ENCODE peak calls at places on chromosomes 4 and X, in seven cellular contexts. One of them, this sample, is unnamed.

GRCh38 chr4:15677507-15677988 is 4.1 kb upstream of the FAM200B start:
- DNase-seq in HCT116: peak
- DNase-seq in T-helper 1 cell: no peak
- DNase-seq in HuH-7: no peak
- DNase-seq in fibroblast of lung: peak
- DNase-seq in stimulated activated CD4-positive, alpha-beta T cell treated with anti-CD3 and anti-CD28 coated beads, Interleukin-4, amount 100 ng/mL, for 4 hours: no peak
- DNase-seq in CD8-positive, alpha-beta T cell: no peak
- DNase-seq in this sample: no peak

GRCh38 chr4:156594619-156595018 is 377.0 kb downstream of the PDGFC start:
- DNase-seq in HCT116: no peak
- DNase-seq in HuH-7: no peak
- DNase-seq in T-helper 1 cell: no peak
- DNase-seq in stimulated activated CD4-positive, alpha-beta T cell treated with anti-CD3 and anti-CD28 coated beads, Interleukin-4, amount 100 ng/mL, for 4 hours: no peak
- DNase-seq in CD8-positive, alpha-beta T cell: no peak
- DNase-seq in fibroblast of lung: no peak
- DNase-seq in this sample: no peak

GRCh38 chr4:150308824-150309472 is 230.7 kb downstream of the DCLK2 start:
- DNase-seq in stimulated activated CD4-positive, alpha-beta T cell treated with anti-CD3 and anti-CD28 coated beads, Interleukin-4, amount 100 ng/mL, for 4 hours: no peak
- DNase-seq in HCT116: no peak
- DNase-seq in fibroblast of lung: peak
- DNase-seq in HuH-7: no peak
- DNase-seq in T-helper 1 cell: no peak
- DNase-seq in CD8-positive, alpha-beta T cell: no peak
- DNase-seq in this sample: no peak

GRCh38 chrX:120549483-120550452 is 11.0 kb downstream of the CUL4B start:
- DNase-seq in HuH-7: no peak
- DNase-seq in stimulated activated CD4-positive, alpha-beta T cell treated with anti-CD3 and anti-CD28 coated beads, Interleukin-4, amount 100 ng/mL, for 4 hours: no peak
- DNase-seq in CD8-positive, alpha-beta T cell: no peak
- DNase-seq in fibroblast of lung: peak
- DNase-seq in T-helper 1 cell: no peak
- DNase-seq in HCT116: peak
- DNase-seq in this sample: no peak

GRCh38 chr4:173463816-173464215 is 64.9 kb upstream of the SCRG1 start:
- DNase-seq in HCT116: no peak
- DNase-seq in CD8-positive, alpha-beta T cell: no peak
- DNase-seq in T-helper 1 cell: no peak
- DNase-seq in stimulated activated CD4-positive, alpha-beta T cell treated with anti-CD3 and anti-CD28 coated beads, Interleukin-4, amount 100 ng/mL, for 4 hours: no peak
- DNase-seq in HuH-7: no peak
- DNase-seq in fibroblast of lung: no peak
- DNase-seq in this sample: no peak

GRCh38 chrX:44898411-44899221 is 25.6 kb downstream of the KDM6A start:
- DNase-seq in HCT116: no peak
- DNase-seq in T-helper 1 cell: no peak
- DNase-seq in HuH-7: no peak
- DNase-seq in stimulated activated CD4-positive, alpha-beta T cell treated with anti-CD3 and anti-CD28 coated beads, Interleukin-4, amount 100 ng/mL, for 4 hours: no peak
- DNase-seq in CD8-positive, alpha-beta T cell: no peak
- DNase-seq in fibroblast of lung: peak
- DNase-seq in this sample: no peak

GRCh38 chr4:41360214-41360910 is 103.6 kb downstream of the UCHL1 start:
- DNase-seq in CD8-positive, alpha-beta T cell: no peak
- DNase-seq in fibroblast of lung: peak
- DNase-seq in HCT116: no peak
- DNase-seq in stimulated activated CD4-positive, alpha-beta T cell treated with anti-CD3 and anti-CD28 coated beads, Interleukin-4, amount 100 ng/mL, for 4 hours: no peak
- DNase-seq in HuH-7: peak
- DNase-seq in T-helper 1 cell: no peak
- DNase-seq in this sample: no peak

GRCh38 chr4:835148-836002 is 9.4 kb upstream of the CPLX1 start:
- DNase-seq in HCT116: no peak
- DNase-seq in CD8-positive, alpha-beta T cell: no peak
- DNase-seq in stimulated activated CD4-positive, alpha-beta T cell treated with anti-CD3 and anti-CD28 coated beads, Interleukin-4, amount 100 ng/mL, for 4 hours: no peak
- DNase-seq in T-helper 1 cell: no peak
- DNase-seq in HuH-7: no peak
- DNase-seq in fibroblast of lung: no peak
- DNase-seq in this sample: no peak

GRCh38 chr4:87097075-87097474 is 123.3 kb downstream of the KLHL8 start:
- DNase-seq in stimulated activated CD4-positive, alpha-beta T cell treated with anti-CD3 and anti-CD28 coated beads, Interleukin-4, amount 100 ng/mL, for 4 hours: no peak
- DNase-seq in HuH-7: no peak
- DNase-seq in T-helper 1 cell: no peak
- DNase-seq in HCT116: no peak
- DNase-seq in fibroblast of lung: no peak
- DNase-seq in CD8-positive, alpha-beta T cell: no peak
- DNase-seq in this sample: no peak

GRCh38 chr4:186651624-186652023 is 72.0 kb downstream of the FAT1 start:
- DNase-seq in HuH-7: no peak
- DNase-seq in CD8-positive, alpha-beta T cell: no peak
- DNase-seq in T-helper 1 cell: no peak
- DNase-seq in fibroblast of lung: peak
- DNase-seq in HCT116: no peak
- DNase-seq in stimulated activated CD4-positive, alpha-beta T cell treated with anti-CD3 and anti-CD28 coated beads, Interleukin-4, amount 100 ng/mL, for 4 hours: no peak
- DNase-seq in this sample: no peak

GRCh38 chrX:19183777-19184485 is 61.7 kb upstream of the ADGRG2 start:
- DNase-seq in T-helper 1 cell: no peak
- DNase-seq in CD8-positive, alpha-beta T cell: no peak
- DNase-seq in HuH-7: no peak
- DNase-seq in fibroblast of lung: no peak
- DNase-seq in stimulated activated CD4-positive, alpha-beta T cell treated with anti-CD3 and anti-CD28 coated beads, Interleukin-4, amount 100 ng/mL, for 4 hours: no peak
- DNase-seq in HCT116: no peak
- DNase-seq in this sample: no peak

GRCh38 chrX:43728966-43729365 is 72.9 kb downstream of the MAOA start:
- DNase-seq in stimulated activated CD4-positive, alpha-beta T cell treated with anti-CD3 and anti-CD28 coated beads, Interleukin-4, amount 100 ng/mL, for 4 hours: no peak
- DNase-seq in CD8-positive, alpha-beta T cell: no peak
- DNase-seq in HCT116: no peak
- DNase-seq in HuH-7: no peak
- DNase-seq in T-helper 1 cell: no peak
- DNase-seq in fibroblast of lung: no peak
- DNase-seq in this sample: no peak

GRCh38 chr4:85725727-85726170 is 250.8 kb downstream of the ARHGAP24 start:
- DNase-seq in T-helper 1 cell: no peak
- DNase-seq in stimulated activated CD4-positive, alpha-beta T cell treated with anti-CD3 and anti-CD28 coated beads, Interleukin-4, amount 100 ng/mL, for 4 hours: no peak
- DNase-seq in HuH-7: no peak
- DNase-seq in CD8-positive, alpha-beta T cell: no peak
- DNase-seq in HCT116: no peak
- DNase-seq in fibroblast of lung: peak
- DNase-seq in this sample: no peak

GRCh38 chr4:75637176-75637575 is 6.8 kb upstream of the CDKL2 start:
- DNase-seq in stimulated activated CD4-positive, alpha-beta T cell treated with anti-CD3 and anti-CD28 coated beads, Interleukin-4, amount 100 ng/mL, for 4 hours: no peak
- DNase-seq in T-helper 1 cell: no peak
- DNase-seq in HuH-7: no peak
- DNase-seq in CD8-positive, alpha-beta T cell: no peak
- DNase-seq in HCT116: no peak
- DNase-seq in fibroblast of lung: peak
- DNase-seq in this sample: no peak